ENCODE peak calls at places on chromosomes 12 and 14, in seven cellular contexts. O is A549, Z is glomerular endothelial cell, C is foreskin fibroblast, K is progenitor cell of endocrine pancreas, B is fibroblast of pulmonary artery, U is heart left ventricle. Y is an unnamed sample.

GRCh38 chr14:95663226-95663797 is 22.9 kb upstream of the TCL1B start:
- DNase-seq in O (no peak), Z (no peak), C (no peak), K (no peak), B (no peak), U (no peak), Y (no peak)

GRCh38 chr14:90576981-90577660 is 180.3 kb downstream of the CALM1 start:
- DNase-seq in O (no peak), Z (no peak), C (no peak), K (no peak), B (no peak), U (no peak), Y (no peak)

GRCh38 chr12:89253483-89253882 is 98.8 kb downstream of the DUSP6 start:
- DNase-seq in O (no peak), Z (no peak), C (no peak), K (no peak), B (no peak), U (no peak), Y (no peak)

GRCh38 chr12:52319097-52319496 is 2.1 kb downstream of the KRT83 start:
- DNase-seq in O (no peak), Z (no peak), C (no peak), K (no peak), B (no peak), U (no peak), Y (no peak)

GRCh38 chr12:131164096-131164872 is 210.6 kb downstream of the ADGRD1 start:
- DNase-seq in O (no peak), Z (no peak), C (no peak), K (no peak), B (no peak), U (no peak), Y (no peak)

GRCh38 chr14:93977790-93978581 is 1.6 kb upstream of the ASB2 start:
- DNase-seq in O (no peak), Z (no peak), C (no peak), K (no peak), B (no peak), U (no peak), Y (no peak)

GRCh38 chr12:102322254-102322653 is 124.6 kb upstream of the PMCH start:
- DNase-seq in O (no peak), Z (no peak), C (no peak), K (no peak), B (no peak), U (no peak), Y (no peak)

GRCh38 chr14:96098309-96098998 is 59.3 kb downstream of the C14orf132 start:
- DNase-seq in O (peak; percentile 75), Z (no peak), C (peak; percentile 87), K (peak; percentile 22), B (peak; percentile 72), U (no peak), Y (peak; percentile 47)

GRCh38 chr14:20440882-20441281 is 4.9 kb upstream of the KLHL33 start:
- DNase-seq in O (no peak), Z (peak; percentile 36), C (no peak), K (no peak), B (no peak), U (no peak), Y (peak; percentile 27)

GRCh38 chr12:102964872-102965271 is 7.4 kb downstream of the ASCL1 start:
- DNase-seq in O (peak; percentile 33), Z (no peak), C (no peak), K (peak; percentile 29), B (no peak), U (no peak), Y (no peak)

Y was measured in dermis microvascular lymphatic vessel endothelial cell.